ENCODE peak calls at places on chromosomes 13 and 19, in nine cellular contexts. E is PC-9, A is fibroblast of lung, V is SJSA1, R is neuronal stem cell, K is tibial nerve, H is body of pancreas, G is adrenal gland, P is cardiac muscle cell. Q is an unnamed sample. For H3K4me1, the result is how much of the 10 kb centered on the place peaks cover.

GRCh38 chr19:45340232-45340898 is at the start of gene KLC3:
- DNase-seq in R (no peak), G (no peak), H (peak), A (no peak), K (no peak), V (no peak), E (peak), P (peak), Q (no peak)

GRCh38 chr13:110593430-110594130 is 21.8 kb upstream of the NAXD start:
- DNase-seq in P (peak), E (peak), H (peak), K (peak), V (peak), R (no peak), A (peak), G (peak), Q (no peak)

GRCh38 chr13:39038569-39038898 is 278 bp downstream of the NHLRC3 start:
- DNase-seq in R (no peak), G (peak), H (peak), P (no peak), K (no peak), A (no peak), E (no peak), V (no peak), Q (peak)

GRCh38 chr13:106683179-106683578 is 115.2 kb upstream of the ARGLU1 start:
- DNase-seq in P (no peak), E (no peak), K (no peak), R (no peak), A (no peak), G (no peak), V (no peak), H (no peak), Q (no peak)

GRCh38 chr13:70023506-70023905 is 84.1 kb upstream of the ATXN8OS start:
- DNase-seq in A (no peak), K (no peak), E (no peak), H (no peak), V (no peak), P (no peak), R (no peak), G (no peak), Q (no peak)

GRCh38 chr19:46863818-46864629 is 3.2 kb downstream of the ARHGAP35 start:
- DNase-seq in H (peak), P (peak), K (no peak), G (no peak), A (peak), E (peak), V (peak), R (peak), Q (no peak)

GRCh38 chr19:39514840-39515550 is at the start of gene SELENOV:
- DNase-seq in R (no peak), H (no peak), E (no peak), V (no peak), K (no peak), G (no peak), P (peak), A (no peak), Q (no peak)

GRCh38 chr19:48553676-48554384 is 1.9 kb downstream of the SULT2B1 start:
- DNase-seq in G (peak), R (no peak), A (peak), K (no peak), P (peak), H (peak), E (peak), V (no peak), Q (no peak)

GRCh38 chr13:110528371-110528770 is 33.2 kb downstream of the RAB20 start:
- DNase-seq in K (peak), P (no peak), R (no peak), G (no peak), H (peak), V (no peak), E (peak), A (peak), Q (no peak)

GRCh38 chr13:32850311-32851052 is 165.7 kb upstream of the KL start:
- DNase-seq in V (no peak), H (no peak), G (no peak), E (no peak), K (no peak), P (no peak), R (no peak), A (no peak), Q (no peak)

GRCh38 chr13:94178625-94179244 is 300.7 kb downstream of the DCT start:
- DNase-seq in G (no peak), E (no peak), A (no peak), H (no peak), P (no peak), K (no peak), V (no peak), R (no peak), Q (no peak)

GRCh38 chr19:33390120-33390907 is 16.8 kb downstream of the CEBPG start:
- DNase-seq in P (no peak), V (peak), E (no peak), G (no peak), K (peak), H (peak), A (peak), R (no peak), Q (peak)

GRCh38 chr13:79466852-79467251 is 14.1 kb upstream of the NDFIP2 start:
- DNase-seq in R (no peak), K (no peak), G (no peak), V (no peak), E (no peak), H (no peak), A (no peak), P (no peak), Q (no peak)

GRCh38 chr13:77338961-77339401 is 12.1 kb upstream of the MYCBP2 start:
- DNase-seq in H (no peak), E (no peak), V (no peak), R (no peak), G (no peak), K (no peak), P (no peak), A (no peak), Q (no peak)

GRCh38 chr19:37963190-37963947 is 56.4 kb downstream of the SIPA1L3 start:
- DNase-seq in G (no peak), E (no peak), H (no peak), V (no peak), P (no peak), K (no peak), A (peak), R (no peak), Q (peak)

GRCh38 chr19:37957176-37957575 is 50.2 kb downstream of the SIPA1L3 start:
- DNase-seq in P (no peak), H (no peak), G (no peak), V (no peak), A (no peak), E (no peak), R (no peak), K (no peak), Q (no peak)

GRCh38 chr19:37961198-37961597 is 54.2 kb downstream of the SIPA1L3 start:
- DNase-seq in G (no peak), H (no peak), R (no peak), V (no peak), K (no peak), A (no peak), P (no peak), E (no peak), Q (no peak)

GRCh38 chr19:37955986-37956385 is 49.0 kb downstream of the SIPA1L3 start:
- DNase-seq in E (no peak), K (no peak), V (no peak), G (no peak), P (no peak), R (no peak), A (no peak), H (no peak), Q (no peak)

DNA sequence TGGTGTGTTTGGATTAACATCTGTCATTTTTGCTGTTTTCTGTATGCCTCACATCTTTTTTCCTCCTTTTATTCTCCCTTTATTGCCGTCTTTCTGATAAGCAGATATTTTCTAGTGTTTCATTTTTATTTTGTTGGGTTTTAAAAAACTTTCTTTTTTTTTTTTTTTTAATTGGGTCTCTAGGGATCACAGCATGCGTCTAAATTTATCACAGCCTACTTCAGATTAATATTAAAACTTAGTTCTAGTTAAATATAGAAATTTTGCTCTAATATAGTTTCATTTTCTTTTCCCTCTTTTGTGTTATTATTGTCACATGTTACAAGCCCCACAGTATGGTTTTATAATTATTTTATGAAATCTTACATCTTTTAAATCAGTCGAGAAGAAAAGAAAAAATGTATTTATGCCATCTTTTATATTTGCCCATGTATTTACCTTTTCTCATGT is 52.7 kb downstream of the SIPA1L3 start:
- DNase-seq in A (no peak), K (no peak), E (no peak), V (no peak), P (no peak), G (no peak), R (no peak), H (no peak), Q (no peak)
- H3K4me1 ChIP-seq in A (under half), K (under half), E (under half), V (under half), P (under half), G (under half), R (under half), H (under half), Q (under half)

DNA sequence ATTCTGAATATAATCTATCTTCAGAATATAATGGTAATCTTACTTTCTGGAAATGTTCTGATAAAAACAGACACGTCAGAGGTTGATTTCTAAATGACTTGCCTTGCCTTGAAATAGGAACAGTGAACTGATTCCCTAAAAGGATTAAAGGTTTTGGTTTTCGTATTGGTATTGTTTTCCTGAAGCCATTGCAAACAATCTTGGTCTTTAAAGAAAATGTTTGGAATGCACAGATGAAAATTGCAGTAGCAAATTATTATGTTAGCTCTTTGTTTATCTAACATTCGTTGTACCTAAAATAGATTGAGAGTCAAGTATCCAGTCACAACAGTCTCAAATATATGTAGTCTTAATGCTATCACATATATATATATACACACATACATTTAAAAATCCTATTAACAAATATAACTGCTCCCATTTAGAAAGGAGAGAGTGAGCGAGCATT is 1.7 kb downstream of the ITM2B start:
- DNase-seq in E (no peak), A (no peak), H (no peak), G (no peak), R (no peak), V (no peak), K (no peak), P (no peak), Q (no peak)
- H3K4me1 ChIP-seq in E (under half), A (under half), H (half or more), G (half or more), R (under half), V (under half), K (under half), P (under half), Q (under half)

GRCh38 chr13:99218126-99218525 is 17.5 kb downstream of the UBAC2 start:
- DNase-seq in E (peak), P (no peak), G (no peak), V (no peak), R (no peak), H (no peak), K (no peak), A (no peak), Q (no peak)

GRCh38 chr13:99220199-99220931 is 19.7 kb downstream of the UBAC2 start:
- DNase-seq in R (no peak), H (no peak), E (no peak), K (no peak), G (no peak), P (no peak), A (no peak), V (no peak), Q (no peak)

GRCh38 chr13:99218545-99218944 is 17.9 kb downstream of the UBAC2 start:
- DNase-seq in P (no peak), E (peak), G (peak), R (no peak), A (no peak), V (no peak), K (no peak), H (peak), Q (no peak)

GRCh38 chr13:99217461-99218101 is 16.9 kb downstream of the UBAC2 start:
- DNase-seq in V (no peak), E (peak), R (no peak), K (no peak), G (no peak), A (no peak), P (no peak), H (no peak), Q (no peak)

GRCh38 chr13:99218969-99219368 is 18.3 kb downstream of the UBAC2 start:
- DNase-seq in P (no peak), A (no peak), K (no peak), H (no peak), R (no peak), V (no peak), E (no peak), G (no peak), Q (no peak)
- H3K4me1 ChIP-seq in P (under half), A (under half), K (under half), H (under half), R (under half), V (under half), E (under half), G (under half), Q (under half)

DNA sequence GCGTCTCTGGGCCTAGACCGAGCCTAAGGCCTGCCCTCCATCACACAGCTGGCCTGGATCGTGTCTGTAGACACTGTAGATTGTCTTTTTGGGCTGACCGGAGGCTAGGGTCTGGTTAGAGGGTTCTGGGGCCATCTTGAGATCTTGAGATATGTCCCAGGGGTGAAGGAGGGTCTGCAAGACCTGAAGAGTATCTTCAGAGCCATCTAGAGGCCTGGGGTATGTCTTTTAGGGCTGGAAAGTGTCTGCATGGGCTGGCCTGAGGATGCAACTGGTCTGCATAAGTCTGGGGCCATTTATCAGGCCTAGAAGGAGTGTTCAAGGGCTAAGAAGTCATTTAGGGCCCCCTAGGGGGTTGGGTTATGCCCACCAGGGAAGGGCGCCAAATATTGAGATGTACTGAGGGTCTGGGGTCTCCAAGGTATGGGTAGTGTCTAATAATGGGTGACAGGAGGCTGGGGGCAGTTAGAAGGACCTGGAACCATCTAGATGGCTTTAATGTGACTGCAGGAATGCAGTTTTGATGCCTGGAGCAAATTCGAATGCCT is 553 bp downstream of the SCAF1 start:
- DNase-seq in P (no peak), H (no peak), V (no peak), G (no peak), E (no peak), K (no peak), A (no peak), R (no peak), Q (no peak)
- H3K4me1 ChIP-seq in P (under half), H (half or more), V (under half), G (half or more), E (under half), K (under half), A (under half), R (under half), Q (under half)

DNA sequence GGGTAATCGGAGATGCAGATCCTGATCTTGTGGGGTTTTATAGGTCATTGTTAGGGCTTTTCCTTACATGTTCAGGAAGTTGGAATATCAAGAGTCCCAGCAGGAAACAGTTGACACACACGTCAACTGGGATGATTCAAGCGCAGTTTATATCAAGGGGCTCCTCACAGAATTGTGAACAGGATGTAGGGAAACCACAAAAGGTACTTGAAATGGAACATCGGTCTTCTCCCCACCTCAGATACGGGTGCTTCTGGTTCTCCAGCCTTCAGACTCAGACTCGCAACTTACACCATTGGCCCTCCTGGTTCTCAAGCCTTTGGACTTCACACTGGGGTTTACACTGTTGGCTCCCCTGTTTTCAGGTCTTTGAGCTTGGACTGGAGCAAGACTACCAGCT is 19.5 kb downstream of the ZNF557 start:
- DNase-seq in K (no peak), E (no peak), H (no peak), A (no peak), G (no peak), R (no peak), V (no peak), P (no peak), Q (no peak)
- H3K4me1 ChIP-seq in K (under half), E (under half), H (under half), A (under half), G (under half), R (under half), V (under half), P (under half), Q (under half)

DNA sequence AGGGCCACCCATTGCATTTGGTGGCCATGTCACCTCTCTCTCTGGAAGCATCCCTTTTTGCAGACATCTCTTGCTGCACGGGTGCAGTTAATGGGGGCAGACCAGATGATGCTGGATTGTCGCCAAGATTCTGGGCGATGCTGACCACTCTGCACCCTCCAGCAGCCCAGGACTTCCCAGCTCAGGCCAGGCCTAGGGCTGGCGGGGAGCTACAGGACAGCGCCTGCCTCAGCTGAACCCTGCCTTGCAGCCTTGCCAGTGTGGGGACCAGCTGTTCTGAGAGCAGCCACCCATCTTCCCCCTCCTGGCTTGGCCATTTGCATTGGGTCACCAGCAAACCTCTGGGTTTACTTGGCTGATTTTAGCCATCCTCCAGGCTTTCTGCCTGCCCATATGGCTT is 95.7 kb downstream of the SLC7A1 start:
- DNase-seq in K (no peak), V (no peak), R (no peak), H (no peak), G (no peak), P (no peak), A (no peak), E (no peak), Q (no peak)
- H3K4me1 ChIP-seq in K (under half), V (under half), R (under half), H (under half), G (under half), P (under half), A (under half), E (under half), Q (under half)

DNA sequence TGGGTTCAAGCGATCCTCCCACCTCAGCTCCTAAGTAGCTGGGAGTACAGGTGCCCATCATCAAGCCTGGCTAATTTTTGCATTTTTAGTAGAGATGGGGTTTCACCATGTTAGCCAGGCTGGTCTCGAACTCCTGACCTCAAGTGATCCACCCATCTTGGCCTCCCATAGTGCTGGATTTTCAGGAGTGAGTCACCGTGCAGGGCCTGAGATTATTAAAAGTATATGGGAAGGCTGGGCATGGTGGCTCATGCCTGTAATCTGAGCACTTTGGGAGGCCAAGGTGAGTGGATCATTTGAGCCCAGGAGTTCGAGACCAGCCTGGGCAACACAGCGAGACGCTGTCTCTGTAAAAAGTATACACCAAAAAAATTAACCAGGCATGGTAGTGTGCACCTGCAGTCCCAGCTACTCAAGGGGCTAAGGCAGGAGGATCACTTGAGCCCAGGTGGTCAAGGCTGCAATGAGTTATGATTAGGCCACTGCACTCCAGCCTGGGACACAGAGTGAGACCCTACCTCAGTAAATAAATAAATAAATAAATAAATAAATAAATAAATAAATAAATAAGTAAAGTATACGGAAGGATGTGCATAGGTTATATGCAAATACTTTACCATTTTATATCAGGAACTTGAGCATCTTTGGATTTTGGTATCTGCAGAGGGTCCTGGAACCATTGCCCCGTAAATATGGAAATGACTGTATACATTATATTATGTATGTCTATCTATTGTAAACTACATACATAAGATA is 854 bp downstream of the IL12RB1 start:
- DNase-seq in K (no peak), G (no peak), V (no peak), E (no peak), A (no peak), P (no peak), R (no peak), H (no peak), Q (no peak)
- H3K4me1 ChIP-seq in K (under half), G (under half), V (under half), E (under half), A (under half), P (under half), R (under half), H (under half), Q (under half)

DNA sequence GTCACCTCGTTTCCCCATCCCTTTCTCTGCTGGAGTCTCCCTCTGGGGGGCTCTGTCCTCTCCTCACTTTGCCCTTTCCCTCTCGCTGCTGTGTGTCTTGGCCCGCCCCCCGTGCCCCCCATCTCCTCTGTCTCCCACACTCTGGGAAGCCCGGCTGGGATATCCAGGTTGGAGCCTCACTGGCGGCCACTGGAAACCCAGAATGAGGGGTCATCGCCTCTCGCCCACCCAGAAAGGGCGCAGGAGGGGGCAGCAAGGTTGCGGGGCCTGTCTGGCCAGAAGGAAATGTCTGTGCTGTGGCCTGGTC is 15.6 kb downstream of the CCDC97 start:
- DNase-seq in P (no peak), R (no peak), G (no peak), H (no peak), E (no peak), V (peak), K (no peak), A (no peak), Q (no peak)
- H3K4me1 ChIP-seq in P (under half), R (under half), G (half or more), H (under half), E (under half), V (half or more), K (half or more), A (half or more), Q (under half)